ENCODE peak calls at places on chromosomes 1 and 21, in ten cellular contexts. J, B, L, H, V, U, O, D, A and X are unnamed samples.

GRCh38 chr21:45990741-45991605 is 9.4 kb downstream of the COL6A1 start:
- DNase-seq in B (no peak), A (no peak), O (no peak), U (no peak), L (no peak), V (peak), H (no peak), D (peak), J (no peak), X (no peak)

GRCh38 chr1:38071530-38072266 is 25.1 kb upstream of the POU3F1 start:
- DNase-seq in J (peak), H (no peak), U (no peak), B (peak), V (no peak), O (peak), A (peak), L (no peak), D (no peak), X (peak)

GRCh38 chr1:215623162-215623561 is 56.1 kb downstream of the KCTD3 start:
- DNase-seq in V (no peak), O (no peak), L (no peak), B (no peak), U (no peak), A (no peak), D (no peak), J (no peak), H (no peak), X (no peak)

GRCh38 chr1:201119206-201119814 is 7.1 kb upstream of the CACNA1S start:
- DNase-seq in A (peak), O (peak), H (peak), L (no peak), B (no peak), V (peak), U (no peak), J (peak), D (no peak), X (no peak)

GRCh38 chr1:151340870-151341754 is 5.9 kb downstream of the RFX5 start:
- DNase-seq in L (no peak), O (peak), V (peak), U (peak), B (peak), J (peak), H (peak), D (no peak), A (peak), X (peak)

GRCh38 chr21:29433366-29434059 is 134.8 kb downstream of the BACH1 start:
- DNase-seq in V (no peak), H (no peak), J (no peak), L (no peak), U (no peak), D (no peak), B (no peak), A (no peak), O (peak), X (no peak)

GRCh38 chr1:172299515-172299914 is 121.0 kb upstream of the C1orf105 start:
- DNase-seq in O (no peak), L (no peak), H (no peak), D (no peak), U (no peak), B (no peak), V (no peak), A (no peak), J (no peak), X (no peak)

GRCh38 chr1:60898987-60899386 is 183.4 kb upstream of the NFIA start:
- DNase-seq in L (no peak), O (no peak), A (no peak), J (no peak), U (no peak), H (no peak), B (no peak), V (no peak), D (no peak), X (no peak)

GRCh38 chr1:203122159-203122558 is 5.4 kb upstream of the ADORA1 start:
- DNase-seq in H (no peak), J (no peak), A (no peak), V (no peak), L (no peak), B (no peak), U (no peak), D (no peak), O (no peak), X (no peak)

GRCh38 chr1:8116892-8117262 is 90.8 kb upstream of the ERRFI1 start:
- DNase-seq in J (no peak), L (no peak), U (no peak), A (peak), H (no peak), O (peak), B (no peak), D (peak), V (no peak), X (no peak)

GRCh38 chr1:29636936-29637335 is 400.6 kb downstream of the PTPRU start:
- DNase-seq in B (no peak), L (no peak), H (no peak), J (no peak), D (no peak), U (no peak), A (no peak), O (no peak), V (no peak), X (no peak)

GRCh38 chr21:38839683-38840286 is 34.1 kb downstream of the ETS2 start:
- DNase-seq in J (peak), B (no peak), V (no peak), O (peak), A (peak), U (no peak), H (no peak), L (no peak), D (no peak), X (no peak)

GRCh38 chr1:192327997-192328396 is 11.2 kb downstream of the RGS21 start:
- DNase-seq in V (no peak), H (no peak), O (no peak), B (no peak), L (no peak), J (no peak), U (no peak), A (no peak), D (no peak), X (no peak)

GRCh38 chr1:145975216-145975615 is 10.7 kb downstream of the POLR3GL start:
- DNase-seq in J (no peak), V (no peak), B (no peak), L (no peak), A (no peak), O (no peak), U (no peak), H (no peak), D (no peak), X (no peak)

GRCh38 chr1:16131636-16132324 is 24.1 kb downstream of the EPHA2 start:
- DNase-seq in B (no peak), L (no peak), J (no peak), H (no peak), D (no peak), A (no peak), V (no peak), U (no peak), O (no peak), X (no peak)

GRCh38 chr1:91751281-91751680 is 134.7 kb downstream of the TGFBR3 start:
- DNase-seq in A (peak), U (no peak), H (no peak), D (peak), O (peak), V (no peak), L (no peak), B (no peak), J (no peak), X (no peak)

GRCh38 chr1:159930634-159931033 is 5.3 kb upstream of the TAGLN2 start:
- DNase-seq in L (no peak), B (no peak), D (no peak), J (no peak), U (no peak), V (no peak), H (no peak), A (no peak), O (no peak), X (no peak)

GRCh38 chr1:156750191-156750931 is 1.1 kb downstream of the HDGF start:
- DNase-seq in O (peak), D (no peak), H (peak), A (no peak), U (no peak), L (peak), B (peak), J (peak), V (peak), X (peak)

GRCh38 chr21:35266546-35266945 is 217.4 kb upstream of the RUNX1 start:
- DNase-seq in L (no peak), A (no peak), H (no peak), B (no peak), U (no peak), J (no peak), O (no peak), V (no peak), D (no peak), X (no peak)

GRCh38 chr1:203065191-203065590 is 20.6 kb downstream of the MYOG start:
- DNase-seq in O (no peak), A (no peak), L (no peak), U (no peak), D (no peak), V (no peak), B (no peak), J (no peak), H (no peak), X (no peak)

GRCh38 chr1:22420456-22421053 is 31.1 kb upstream of the ZBTB40 start:
- DNase-seq in V (peak), L (peak), B (peak), O (peak), H (peak), U (peak), D (peak), A (peak), J (peak), X (peak)

GRCh38 chr1:74858136-74858535 is 125.2 kb downstream of the TYW3 start:
- DNase-seq in D (no peak), O (no peak), V (no peak), B (no peak), L (no peak), J (no peak), H (no peak), U (no peak), A (no peak), X (no peak)

GRCh38 chr1:53155534-53155933 is 13.1 kb upstream of the SLC1A7 start:
- DNase-seq in J (no peak), O (no peak), H (no peak), U (no peak), B (peak), A (no peak), L (no peak), V (no peak), D (no peak), X (no peak)

GRCh38 chr21:38869196-38869595 is 63.5 kb downstream of the ETS2 start:
- DNase-seq in L (no peak), A (no peak), O (no peak), B (no peak), D (no peak), V (no peak), H (no peak), U (no peak), J (no peak), X (no peak)

GRCh38 chr1:39981385-39981784 is 26.4 kb downstream of the MFSD2A start:
- DNase-seq in B (no peak), H (no peak), L (no peak), O (no peak), A (no peak), J (no peak), D (no peak), U (no peak), V (no peak), X (no peak)

GRCh38 chr21:34609951-34610549 is 4.9 kb downstream of the RCAN1 start:
- DNase-seq in A (no peak), B (no peak), H (no peak), O (no peak), L (no peak), V (no peak), D (no peak), J (no peak), U (no peak), X (no peak)

GRCh38 chr1:203117611-203118575 is 9.6 kb upstream of the ADORA1 start:
- DNase-seq in V (peak), L (peak), D (peak), A (peak), H (peak), B (no peak), J (peak), U (peak), O (peak), X (peak)

GRCh38 chr1:34682452-34683223 is 72.2 kb upstream of the GJB5 start:
- DNase-seq in O (no peak), D (no peak), U (no peak), A (no peak), B (no peak), H (no peak), L (no peak), V (no peak), J (no peak), X (no peak)

GRCh38 chr21:46295996-46296752 is 10.0 kb downstream of the YBEY start:
- DNase-seq in H (peak), J (no peak), V (peak), O (peak), A (peak), L (peak), B (no peak), U (peak), D (peak), X (no peak)

GRCh38 chr1:101914473-101915242 is 82.1 kb downstream of the OLFM3 start:
- DNase-seq in V (no peak), D (no peak), B (no peak), U (no peak), A (no peak), L (no peak), H (no peak), O (no peak), J (no peak), X (no peak)

GRCh38 chr1:158146165-158146564 is 34.5 kb upstream of the CD1D start:
- DNase-seq in L (no peak), H (no peak), U (no peak), J (no peak), A (no peak), V (no peak), D (no peak), O (peak), B (no peak), X (no peak)

GRCh38 chr21:33971492-33972013 is 55.9 kb upstream of the ATP5PO start:
- DNase-seq in H (no peak), J (peak), V (no peak), D (no peak), A (peak), O (peak), U (no peak), L (no peak), B (no peak), X (peak)